ENCODE peak calls at places on chromosomes 7 and 10, in six cellular contexts. V is spleen, A is colonic mucosa, I is Panc1, U is H9, X is uterus. G is an unnamed sample. For H3K9me3, the result is how much of the 10 kb centered on the place peaks cover.

GRCh38 chr7:112481337-112481736 is 546 bp downstream of the LSMEM1 start:
- DNase-seq in U (no peak), A (no peak), V (no peak), X (no peak), I (no peak), G (no peak)

GRCh38 chr10:11727563-11727962 is 14.6 kb upstream of the ECHDC3 start:
- DNase-seq in V (no peak), U (no peak), I (no peak), A (no peak), X (no peak), G (no peak)

GRCh38 chr7:128860158-128861073 is 2.2 kb upstream of the ATP6V1F start:
- DNase-seq in X (no peak), U (peak), I (no peak), V (no peak), A (peak), G (no peak)

GRCh38 chr10:61021926-61022325 is 77.9 kb upstream of the RHOBTB1 start:
- DNase-seq in V (no peak), X (no peak), I (no peak), U (no peak), A (no peak), G (no peak)

GRCh38 chr10:114265392-114266053 is 26.5 kb downstream of the VWA2 start:
- DNase-seq in U (no peak), A (no peak), I (no peak), X (peak), V (no peak), G (no peak)

GRCh38 chr10:633279-634245 is 55.9 kb downstream of the DIP2C start:
- DNase-seq in U (no peak), V (peak), A (no peak), X (no peak), I (no peak), G (no peak)

GRCh38 chr7:26298432-26299058 is 6.9 kb downstream of the SNX10 start:
- DNase-seq in V (no peak), I (no peak), X (no peak), U (no peak), A (no peak), G (no peak)

GRCh38 chr7:143882611-143883078 is 19.3 kb downstream of the TCAF1 start:
- DNase-seq in U (peak), A (peak), V (peak), X (peak), I (no peak), G (peak)

GRCh38 chr7:106219170-106219569 is 65.6 kb downstream of the NAMPT start:
- DNase-seq in A (no peak), V (no peak), X (no peak), I (no peak), U (no peak), G (no peak)

GRCh38 chr7:83732305-83732704 is 83.4 kb upstream of the SEMA3E start:
- DNase-seq in U (no peak), X (no peak), A (no peak), I (no peak), V (no peak), G (no peak)

GRCh38 chr7:824106-824505 is 8.2 kb upstream of the SUN1 start:
- DNase-seq in A (no peak), U (no peak), I (no peak), X (no peak), V (peak), G (peak)

GRCh38 chr10:125144693-125145623 is 15.4 kb downstream of the CTBP2 start:
- DNase-seq in A (no peak), V (no peak), I (no peak), U (peak), X (no peak), G (no peak)

GRCh38 chr10:107280293-107280692 is 115.8 kb upstream of the SORCS1 start:
- DNase-seq in A (peak), U (no peak), I (no peak), V (no peak), X (no peak), G (no peak)
- H3K9me3 ChIP-seq in A (under half), U (under half), I (under half), V (under half), X (under half), G (under half)

DNA sequence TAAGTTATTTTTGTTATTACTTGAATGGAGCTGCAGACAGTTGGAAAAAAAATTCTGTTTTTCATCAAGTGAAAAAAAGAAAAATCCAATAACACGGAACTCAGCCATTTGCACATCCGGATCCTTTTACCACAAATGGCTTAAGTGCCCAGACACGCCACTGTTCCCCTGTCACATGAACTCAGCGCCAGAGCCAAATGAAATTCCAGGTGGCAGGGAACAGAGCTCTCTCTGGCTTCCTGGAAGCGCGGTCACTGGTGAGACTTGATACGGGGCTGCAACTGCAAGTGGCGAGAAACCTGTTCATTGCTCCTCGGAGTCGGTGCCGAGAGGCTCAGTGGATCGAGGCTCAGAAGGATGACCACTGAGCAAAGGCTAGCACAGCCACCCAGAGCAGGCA is 60.8 kb upstream of the NPTX2 start:
- DNase-seq in A (no peak), V (peak), I (no peak), X (no peak), U (no peak), G (no peak)
- H3K9me3 ChIP-seq in A (under half), V (under half), I (under half), X (under half), U (under half), G (under half)

DNA sequence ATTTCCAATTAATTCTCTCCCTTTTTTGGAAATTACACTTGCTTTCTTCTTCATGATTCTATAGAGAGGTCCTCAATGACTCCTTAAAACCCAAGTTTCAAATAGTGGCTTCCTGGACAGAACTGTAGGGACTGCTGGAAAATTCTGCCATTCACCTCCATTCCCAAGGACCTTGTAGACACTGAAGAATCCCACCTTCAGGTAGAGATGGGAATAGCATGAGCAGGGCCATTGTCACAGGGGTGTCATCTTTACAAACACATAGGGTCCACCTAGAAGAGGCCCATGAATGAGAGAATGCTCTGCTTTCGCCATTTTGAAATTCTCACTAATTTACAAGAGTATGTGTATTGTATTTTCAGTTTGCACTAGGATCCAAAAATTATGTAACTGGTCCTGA is 701.7 kb upstream of the CELF2 start:
- DNase-seq in X (no peak), I (no peak), U (no peak), A (no peak), V (no peak), G (no peak)
- H3K9me3 ChIP-seq in X (under half), I (under half), U (under half), A (under half), V (under half), G (under half)

GRCh38 chr7:24366901-24367300 is 82.9 kb downstream of the NPY start:
- DNase-seq in A (no peak), X (no peak), U (no peak), I (no peak), V (no peak), G (no peak)
- H3K9me3 ChIP-seq in A (under half), X (under half), U (under half), I (under half), V (under half), G (under half)

DNA sequence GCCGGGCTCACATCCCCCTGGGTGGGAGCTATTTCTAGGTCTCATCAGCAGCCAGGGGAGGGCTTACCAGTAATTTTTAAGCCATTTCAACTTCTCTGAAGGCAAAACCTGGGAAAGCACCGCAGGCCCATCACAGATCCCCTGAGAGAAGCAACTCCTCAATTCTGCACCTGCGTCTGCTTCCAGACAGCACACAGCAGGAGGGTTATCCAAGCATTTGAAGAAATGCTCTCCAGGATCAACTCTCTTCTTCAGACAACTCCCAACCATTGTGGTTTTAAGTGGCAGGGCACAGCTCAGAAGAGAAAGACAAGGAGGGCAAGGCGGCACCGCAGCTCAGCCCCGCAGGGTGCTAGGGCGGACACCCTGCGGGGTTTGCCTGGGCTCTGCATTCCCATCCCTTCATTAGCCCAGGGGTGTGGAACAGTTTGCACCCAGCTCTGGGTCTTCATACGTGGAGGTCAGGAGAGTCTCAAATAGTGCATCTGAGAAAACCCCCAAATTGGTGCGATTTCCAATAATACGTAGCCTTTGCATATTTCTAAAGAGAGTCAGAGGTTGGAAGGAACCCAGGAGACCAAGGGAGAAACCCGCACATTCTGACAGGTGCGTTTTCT is 618.7 kb downstream of the DNAJB6 start:
- DNase-seq in U (peak), A (no peak), V (no peak), I (no peak), X (no peak), G (no peak)
- H3K9me3 ChIP-seq in U (under half), A (under half), V (under half), I (under half), X (under half), G (under half)

G was measured in left lung.